ENCODE peak calls at places on chromosomes 7 and 10, in four cellular contexts. L is germinal center, V is ureter, P is AML-193. X is an unnamed sample.

GRCh38 chr10:119494224-119495060 is 48.1 kb downstream of the RGS10 start:
- DNase-seq in L (no peak), V (no peak), P (no peak), X (no peak)

GRCh38 chr7:8564296-8564695 is 130.9 kb downstream of the NXPH1 start:
- DNase-seq in L (no peak), V (no peak), P (no peak), X (no peak)

GRCh38 chr7:100400041-100400440 is 26.8 kb downstream of the PILRA start:
- DNase-seq in L (no peak), V (no peak), P (no peak), X (no peak)

GRCh38 chr7:45889367-45890067 is 1.2 kb downstream of the IGFBP1 start:
- DNase-seq in L (no peak), V (no peak), P (no peak), X (no peak)

GRCh38 chr7:150446288-150446938 is 4.0 kb upstream of the GIMAP8 start:
- DNase-seq in L (no peak), V (no peak), P (no peak), X (no peak)

GRCh38 chr10:86664370-86665217 is 3.7 kb upstream of the LDB3 start:
- DNase-seq in L (no peak), V (no peak), P (no peak), X (no peak)

GRCh38 chr10:114181971-114182370 is 2.8 kb downstream of the TDRD1 start:
- DNase-seq in L (no peak), V (no peak), P (no peak), X (no peak)

GRCh38 chr10:129756912-129757861 is 206.9 kb downstream of the EBF3 start:
- DNase-seq in L (no peak), V (peak; percentile 19), P (peak; percentile 69), X (no peak)

GRCh38 chr10:17335065-17335464 is 107.0 kb downstream of the VIM start:
- DNase-seq in L (no peak), V (no peak), P (no peak), X (no peak)